ENCODE peak calls at places on chromosomes 5 and 9, in eight cellular contexts. M is AG04450, X is coronary artery, K is colonic mucosa, G is neural crest cell, P is GM12865, Q is sigmoid colon, Y is upper lobe of right lung. O is an unnamed sample.

GRCh38 chr5:116498478-116498877 is 76.1 kb downstream of the SEMA6A start:
- DNase-seq in K (peak), M (no peak), P (no peak), G (no peak), X (no peak), Y (no peak), Q (no peak), O (no peak)

GRCh38 chr9:14441976-14442651 is 128.2 kb upstream of the NFIB start:
- DNase-seq in M (no peak), K (no peak), G (peak), X (no peak), Y (no peak), P (peak), Q (no peak), O (no peak)

GRCh38 chr9:108869092-108869725 is 7.1 kb downstream of the ACTL7A start:
- DNase-seq in M (no peak), K (no peak), Y (no peak), P (no peak), G (no peak), Q (no peak), X (no peak), O (no peak)

GRCh38 chr5:14745753-14746152 is 81.2 kb downstream of the OTULIN start:
- DNase-seq in G (no peak), X (no peak), K (no peak), P (peak), Q (no peak), Y (no peak), M (no peak), O (no peak)

GRCh38 chr9:70257512-70257911 is 1.3 kb upstream of the SMC5 start:
- DNase-seq in K (no peak), M (no peak), X (no peak), Y (no peak), Q (no peak), P (no peak), G (no peak), O (no peak)

GRCh38 chr9:75858497-75859092 is 31.9 kb upstream of the PCSK5 start:
- DNase-seq in X (no peak), Q (no peak), P (peak), Y (no peak), K (no peak), G (no peak), M (no peak), O (no peak)

GRCh38 chr5:170278611-170279500 is 18.7 kb downstream of the LCP2 start:
- DNase-seq in G (no peak), P (peak), X (no peak), Y (peak), M (no peak), K (peak), Q (peak), O (no peak)

GRCh38 chr5:35598707-35599370 is 18.8 kb upstream of the SPEF2 start:
- DNase-seq in Q (no peak), P (peak), K (peak), M (no peak), X (no peak), G (no peak), Y (no peak), O (no peak)

GRCh38 chr5:56432326-56432725 is 199.2 kb upstream of the ANKRD55 start:
- DNase-seq in Q (no peak), K (no peak), Y (no peak), P (no peak), X (no peak), M (no peak), G (no peak), O (no peak)

GRCh38 chr9:123008909-123009308 is 24.6 kb upstream of the GPR21 start:
- DNase-seq in Q (no peak), Y (no peak), P (no peak), M (no peak), G (no peak), X (no peak), K (no peak), O (no peak)

GRCh38 chr9:89564257-89564878 is 40.4 kb upstream of the GADD45G start:
- DNase-seq in M (no peak), X (no peak), G (no peak), Q (no peak), Y (no peak), P (peak), K (no peak), O (no peak)
- TF ChIP-seq CTCF in M (peak), X (no peak), G (peak), Q (no peak), Y (no peak), P (peak), K (no peak), O (no peak)

GRCh38 chr5:83474986-83475385 is 3.4 kb downstream of the VCAN start:
- DNase-seq in Q (no peak), M (no peak), X (no peak), K (no peak), Y (no peak), G (no peak), P (no peak), O (no peak)
- TF ChIP-seq CTCF in Q (no peak), M (no peak), X (no peak), K (no peak), Y (no peak), G (no peak), P (no peak), O (no peak)

DNA sequence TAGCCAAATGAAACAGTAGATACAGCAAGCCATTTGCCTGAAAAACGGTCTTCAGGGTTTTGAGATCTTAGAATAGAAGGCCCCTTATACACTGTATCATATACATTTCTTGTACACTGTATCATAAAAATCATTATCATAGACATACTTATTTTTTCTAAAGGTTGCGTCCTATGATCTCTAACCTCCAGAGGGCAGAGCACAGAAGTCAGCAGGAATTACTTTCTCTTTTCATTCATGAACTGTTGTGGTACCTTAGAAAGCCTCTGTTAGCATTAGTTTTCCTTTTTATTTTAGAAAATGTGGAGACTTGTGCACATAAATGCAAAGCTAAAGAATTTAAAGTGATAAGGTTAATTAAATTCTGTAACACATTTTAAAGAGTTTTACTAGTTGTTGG is 115.4 kb downstream of the OXCT1 start:
- DNase-seq in P (no peak), Y (no peak), Q (no peak), X (no peak), K (no peak), M (no peak), G (no peak), O (no peak)
- TF ChIP-seq CTCF in P (no peak), Y (no peak), Q (no peak), X (no peak), K (no peak), M (no peak), G (peak), O (peak)

DNA sequence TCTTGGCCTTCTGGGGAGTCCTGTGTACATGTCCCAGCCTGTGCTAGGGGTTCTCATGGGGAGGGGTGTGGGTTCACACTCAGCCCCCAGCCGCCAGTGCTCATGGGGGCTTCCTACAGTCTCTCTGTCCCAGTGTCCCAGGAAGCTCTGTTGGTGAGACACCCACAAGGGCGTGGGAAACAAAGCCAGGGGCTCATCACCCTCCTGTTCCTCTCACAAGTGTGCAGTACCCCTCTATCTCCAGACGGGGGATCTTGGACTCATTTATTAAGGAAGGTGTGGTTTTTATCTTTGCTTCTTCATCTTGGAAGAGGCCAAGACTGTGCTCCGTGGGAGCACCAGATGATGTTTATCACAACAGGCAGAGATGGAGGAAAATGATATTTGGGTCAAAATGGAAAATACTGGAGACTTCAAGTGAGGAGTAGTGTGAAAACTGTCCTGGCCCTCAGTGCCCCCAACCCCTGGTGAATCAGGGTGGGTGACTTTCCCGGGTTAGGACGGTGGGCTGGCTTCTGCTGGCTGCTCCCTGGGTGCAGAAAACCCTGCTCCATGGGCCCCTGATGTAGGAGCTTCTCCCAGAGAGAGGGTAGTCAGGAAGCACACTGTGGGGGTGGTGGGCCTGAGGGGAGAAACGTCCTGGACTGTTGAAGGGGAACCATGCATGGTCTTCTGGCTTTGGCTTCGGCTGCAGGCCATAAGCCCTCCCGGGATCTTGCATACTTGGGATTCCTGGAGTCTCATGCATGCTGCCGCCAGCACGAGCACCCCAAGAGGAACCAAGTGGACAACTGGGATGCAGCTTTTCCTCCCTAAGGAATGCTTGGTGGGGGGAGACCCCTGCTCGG is 15.3 kb downstream of the TMEM171 start:
- DNase-seq in M (peak), P (no peak), Y (no peak), K (no peak), G (no peak), X (no peak), Q (no peak), O (peak)
- TF ChIP-seq CTCF in M (peak), P (no peak), Y (peak), K (peak), G (peak), X (no peak), Q (no peak), O (peak)

GRCh38 chr5:135264451-135265445 is 134.3 kb downstream of the MACROH2A1 start:
- DNase-seq in Q (no peak), G (no peak), K (no peak), M (no peak), X (no peak), Y (no peak), P (no peak), O (no peak)
- TF ChIP-seq CTCF in Q (no peak), G (no peak), K (no peak), M (peak), X (no peak), Y (no peak), P (no peak), O (no peak)

GRCh38 chr9:133386338-133386737 is 10.2 kb downstream of the STKLD1 start:
- DNase-seq in G (no peak), Q (no peak), X (no peak), M (no peak), P (no peak), K (no peak), Y (no peak), O (no peak)
- TF ChIP-seq CTCF in G (no peak), Q (no peak), X (no peak), M (no peak), P (no peak), K (no peak), Y (no peak), O (no peak)

GRCh38 chr5:93676707-93677106 is 64.7 kb downstream of the POU5F2 start:
- DNase-seq in Y (no peak), K (no peak), Q (no peak), X (no peak), G (no peak), P (no peak), M (no peak), O (no peak)

GRCh38 chr5:93677344-93678021 is 63.9 kb downstream of the POU5F2 start:
- DNase-seq in G (peak), P (no peak), K (no peak), M (peak), X (no peak), Q (no peak), Y (no peak), O (peak)

GRCh38 chr5:93675458-93676450 is 65.6 kb downstream of the POU5F2 start:
- DNase-seq in Q (no peak), K (no peak), G (no peak), X (no peak), Y (no peak), P (peak), M (no peak), O (peak)

GRCh38 chr5:93681432-93681831 is 60.0 kb downstream of the POU5F2 start:
- DNase-seq in G (no peak), M (no peak), X (no peak), Y (no peak), Q (no peak), P (no peak), K (no peak), O (no peak)
- TF ChIP-seq CTCF in G (peak), M (peak), X (no peak), Y (no peak), Q (no peak), P (no peak), K (no peak), O (no peak)

DNA sequence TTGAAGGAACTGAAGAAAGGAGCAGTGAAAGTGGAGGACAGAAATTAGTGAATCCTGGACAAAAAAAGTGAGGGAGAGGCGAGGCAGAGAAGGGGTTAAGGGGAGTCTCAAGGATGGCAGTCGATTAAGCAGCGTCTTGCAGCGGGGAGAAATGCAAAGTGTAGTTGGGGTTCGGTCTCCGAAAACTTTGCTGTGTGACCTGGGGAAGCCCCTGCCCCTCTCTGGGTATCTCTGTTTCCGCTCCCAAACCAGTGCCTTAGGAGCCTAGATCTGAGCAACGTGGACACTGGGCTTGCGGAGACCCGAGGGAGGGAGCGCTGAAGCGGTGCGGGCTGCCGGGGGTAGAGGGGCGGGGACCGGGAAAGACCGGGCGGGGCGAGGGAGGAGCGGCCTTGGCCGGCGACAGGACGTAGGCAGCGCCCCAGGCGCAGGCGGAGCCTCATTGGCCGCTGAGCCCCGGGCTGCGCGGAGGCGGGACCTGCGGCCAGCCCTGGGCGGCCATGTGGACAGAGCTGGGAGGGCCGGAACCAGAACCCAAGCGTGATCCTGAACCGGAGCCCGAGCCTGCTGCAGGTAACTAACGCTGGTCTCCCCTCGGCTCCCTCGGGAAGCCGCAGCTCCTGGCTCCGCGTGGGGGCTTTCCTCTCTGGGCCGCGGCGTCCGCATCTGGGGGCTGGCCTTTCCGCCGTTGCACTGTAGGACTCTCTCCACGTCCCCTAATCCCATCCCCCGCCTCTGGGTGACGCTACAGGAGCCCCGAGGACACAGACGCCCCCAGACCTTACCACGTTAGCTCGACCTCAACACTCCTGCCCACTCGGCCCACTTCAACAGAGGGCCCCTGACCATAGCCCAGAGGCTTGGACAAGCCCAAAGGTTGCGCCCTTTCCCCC is at the start of gene ALDH1B1:
- DNase-seq in M (peak), Q (peak), P (peak), G (peak), Y (peak), X (peak), K (peak), O (peak)
- TF ChIP-seq CTCF in M (peak), Q (no peak), P (peak), G (peak), Y (no peak), X (no peak), K (no peak), O (peak)

DNA sequence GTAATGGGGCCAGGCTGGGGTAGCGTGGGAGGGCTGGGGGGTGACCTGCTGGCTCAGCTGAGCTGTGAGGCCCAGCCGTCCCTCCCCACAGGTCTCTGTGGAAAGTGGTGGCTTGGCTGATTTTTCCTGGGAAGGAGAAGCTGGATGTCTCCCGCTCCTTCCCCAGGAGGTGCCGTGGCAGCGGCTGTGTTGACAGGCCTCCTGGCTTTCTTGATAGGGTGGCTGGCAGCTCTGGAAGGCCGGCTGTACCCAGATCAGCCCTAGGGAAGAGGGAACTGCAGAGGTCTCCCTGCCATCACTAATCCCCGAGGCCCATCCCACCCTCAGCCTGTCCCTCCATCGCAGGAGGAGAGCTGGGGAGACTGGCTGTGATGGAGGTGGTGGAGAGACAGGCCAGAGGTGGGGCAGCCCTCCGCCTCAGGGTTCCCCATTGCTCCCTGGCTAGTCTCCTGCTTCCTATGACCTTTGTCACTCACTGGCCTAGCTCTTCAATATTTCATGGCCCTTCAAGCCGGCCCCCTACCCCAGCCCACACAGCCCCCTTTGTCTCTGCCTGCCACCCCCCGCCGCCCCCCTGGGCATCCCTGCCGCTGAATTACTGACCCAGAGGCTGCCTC is 6.8 kb downstream of the CXXC5 start:
- DNase-seq in K (no peak), M (no peak), Q (no peak), P (no peak), X (no peak), Y (no peak), G (no peak), O (no peak)
- TF ChIP-seq CTCF in K (no peak), M (no peak), Q (no peak), P (no peak), X (no peak), Y (no peak), G (no peak), O (no peak)

GRCh38 chr5:38559427-38559826 is 3.0 kb upstream of the LIFR start:
- DNase-seq in M (no peak), G (no peak), P (no peak), Q (no peak), K (no peak), Y (no peak), X (no peak), O (no peak)
- TF ChIP-seq CTCF in M (no peak), G (no peak), P (no peak), Q (no peak), K (no peak), Y (no peak), X (no peak), O (no peak)